ENCODE peak calls at places on chromosomes 2 and 18, in eight cellular contexts. One of them, this sample, is unnamed.

GRCh38 chr2:120546077-120546864 is 189.4 kb upstream of the GLI2 start:
- DNase-seq in HCT116: no peak
- DNase-seq in GM23338: no peak
- DNase-seq in H1: no peak
- DNase-seq in endodermal cell: peak; percentile 69
- DNase-seq in suprapubic skin: peak; percentile 90
- DNase-seq in stomach: no peak
- DNase-seq in breast epithelium: no peak
- DNase-seq in this sample: no peak

GRCh38 chr2:117523267-117523666 is 291.2 kb upstream of the DDX18 start:
- DNase-seq in stomach: peak; percentile 94
- DNase-seq in HCT116: no peak
- DNase-seq in breast epithelium: peak; percentile 44
- DNase-seq in GM23338: no peak
- DNase-seq in H1: no peak
- DNase-seq in suprapubic skin: no peak
- DNase-seq in endodermal cell: no peak
- DNase-seq in this sample: peak; percentile 89

GRCh38 chr2:190334479-190335224 is 8.7 kb upstream of the INPP1 start:
- DNase-seq in suprapubic skin: no peak
- DNase-seq in endodermal cell: no peak
- DNase-seq in HCT116: no peak
- DNase-seq in H1: no peak
- DNase-seq in GM23338: no peak
- DNase-seq in breast epithelium: no peak
- DNase-seq in stomach: no peak
- DNase-seq in this sample: no peak

GRCh38 chr2:421406-421805 is 133.5 kb upstream of the ALKAL2 start:
- DNase-seq in breast epithelium: no peak
- DNase-seq in GM23338: no peak
- DNase-seq in suprapubic skin: no peak
- DNase-seq in H1: no peak
- DNase-seq in endodermal cell: peak; percentile 8
- DNase-seq in HCT116: no peak
- DNase-seq in stomach: no peak
- DNase-seq in this sample: no peak

GRCh38 chr2:102690012-102690411 is 70.7 kb downstream of the SLC9A2 start:
- DNase-seq in suprapubic skin: no peak
- DNase-seq in stomach: no peak
- DNase-seq in HCT116: no peak
- DNase-seq in breast epithelium: no peak
- DNase-seq in endodermal cell: no peak
- DNase-seq in H1: no peak
- DNase-seq in GM23338: no peak
- DNase-seq in this sample: no peak

GRCh38 chr2:102057502-102058292 is 65.9 kb downstream of the IL1R2 start:
- DNase-seq in breast epithelium: peak; percentile 73
- DNase-seq in GM23338: no peak
- DNase-seq in suprapubic skin: peak; percentile 67
- DNase-seq in H1: no peak
- DNase-seq in HCT116: no peak
- DNase-seq in endodermal cell: no peak
- DNase-seq in stomach: peak; percentile 70
- DNase-seq in this sample: no peak

GRCh38 chr2:66982766-66983165 is 414.4 kb upstream of the ETAA1 start:
- DNase-seq in H1: no peak
- DNase-seq in suprapubic skin: no peak
- DNase-seq in endodermal cell: no peak
- DNase-seq in HCT116: no peak
- DNase-seq in breast epithelium: no peak
- DNase-seq in stomach: no peak
- DNase-seq in GM23338: no peak
- DNase-seq in this sample: no peak

GRCh38 chr2:110157153-110157793 is 41.7 kb upstream of the MALL start:
- DNase-seq in stomach: no peak
- DNase-seq in H1: no peak
- DNase-seq in GM23338: peak; percentile 55
- DNase-seq in HCT116: peak; percentile 66
- DNase-seq in suprapubic skin: no peak
- DNase-seq in endodermal cell: no peak
- DNase-seq in breast epithelium: no peak
- DNase-seq in this sample: peak; percentile 26

GRCh38 chr2:141709756-141710155 is 421.1 kb downstream of the LRP1B start:
- DNase-seq in HCT116: no peak
- DNase-seq in H1: no peak
- DNase-seq in stomach: no peak
- DNase-seq in endodermal cell: no peak
- DNase-seq in breast epithelium: no peak
- DNase-seq in GM23338: no peak
- DNase-seq in suprapubic skin: no peak
- DNase-seq in this sample: no peak

GRCh38 chr2:127146071-127146725 is 39.2 kb upstream of the BIN1 start:
- DNase-seq in H1: peak; percentile 41
- DNase-seq in suprapubic skin: no peak
- DNase-seq in endodermal cell: no peak
- DNase-seq in GM23338: no peak
- DNase-seq in HCT116: no peak
- DNase-seq in stomach: no peak
- DNase-seq in breast epithelium: no peak
- DNase-seq in this sample: no peak
- H3K4me1 ChIP-seq in H1: peaks cover 1% of the 10 kb centered on the region
- H3K4me1 ChIP-seq in suprapubic skin: peaks cover 27% of the 10 kb centered on the region
- H3K4me1 ChIP-seq in endodermal cell: no peaks in the 10 kb centered on the region
- H3K4me1 ChIP-seq in GM23338: no peaks in the 10 kb centered on the region
- H3K4me1 ChIP-seq in HCT116: no peaks in the 10 kb centered on the region
- H3K4me1 ChIP-seq in stomach: peaks cover 26% of the 10 kb centered on the region
- H3K4me1 ChIP-seq in breast epithelium: no peaks in the 10 kb centered on the region
- H3K4me1 ChIP-seq in this sample: no peaks in the 10 kb centered on the region

GRCh38 chr18:63888473-63889190 is 1.1 kb downstream of the SERPINB2 start:
- DNase-seq in HCT116: no peak
- DNase-seq in endodermal cell: no peak
- DNase-seq in breast epithelium: no peak
- DNase-seq in GM23338: no peak
- DNase-seq in stomach: no peak
- DNase-seq in suprapubic skin: peak; percentile 69
- DNase-seq in H1: no peak
- DNase-seq in this sample: no peak

GRCh38 chr18:63889641-63890040 is 2.1 kb downstream of the SERPINB2 start:
- DNase-seq in breast epithelium: no peak
- DNase-seq in stomach: no peak
- DNase-seq in suprapubic skin: no peak
- DNase-seq in GM23338: no peak
- DNase-seq in endodermal cell: no peak
- DNase-seq in H1: no peak
- DNase-seq in HCT116: no peak
- DNase-seq in this sample: no peak

GRCh38 chr18:63892544-63892943 is 5.0 kb downstream of the SERPINB2 start:
- DNase-seq in stomach: no peak
- DNase-seq in endodermal cell: no peak
- DNase-seq in breast epithelium: no peak
- DNase-seq in suprapubic skin: no peak
- DNase-seq in HCT116: no peak
- DNase-seq in H1: no peak
- DNase-seq in GM23338: no peak
- DNase-seq in this sample: no peak

GRCh38 chr18:63890226-63890949 is 2.9 kb downstream of the SERPINB2 start:
- DNase-seq in HCT116: no peak
- DNase-seq in breast epithelium: no peak
- DNase-seq in endodermal cell: no peak
- DNase-seq in suprapubic skin: no peak
- DNase-seq in stomach: no peak
- DNase-seq in H1: no peak
- DNase-seq in GM23338: no peak
- DNase-seq in this sample: no peak

GRCh38 chr18:63890950-63891304 is 3.4 kb downstream of the SERPINB2 start:
- DNase-seq in stomach: no peak
- DNase-seq in GM23338: no peak
- DNase-seq in HCT116: no peak
- DNase-seq in suprapubic skin: no peak
- DNase-seq in H1: no peak
- DNase-seq in endodermal cell: no peak
- DNase-seq in breast epithelium: no peak
- DNase-seq in this sample: no peak
- H3K27ac ChIP-seq in stomach: no peak overlapping the region
- H3K27ac ChIP-seq in GM23338: no peak overlapping the region
- H3K27ac ChIP-seq in HCT116: no peak overlapping the region
- H3K27ac ChIP-seq in suprapubic skin: no peak overlapping the region
- H3K27ac ChIP-seq in H1: no peak overlapping the region
- H3K27ac ChIP-seq in endodermal cell: no peak overlapping the region
- H3K27ac ChIP-seq in breast epithelium: no peak overlapping the region
- H3K27ac ChIP-seq in this sample: no peak overlapping the region

GRCh38 chr2:166180951-166181812 is 53.4 kb upstream of the SCN1A start:
- DNase-seq in suprapubic skin: no peak
- DNase-seq in breast epithelium: peak; percentile 51
- DNase-seq in GM23338: peak; percentile 82
- DNase-seq in stomach: peak; percentile 54
- DNase-seq in H1: peak; percentile 81
- DNase-seq in HCT116: peak; percentile 13
- DNase-seq in endodermal cell: peak; percentile 88
- DNase-seq in this sample: peak; percentile 48

GRCh38 chr2:166184789-166185188 is 57.0 kb upstream of the SCN1A start:
- DNase-seq in H1: no peak
- DNase-seq in breast epithelium: no peak
- DNase-seq in suprapubic skin: no peak
- DNase-seq in endodermal cell: no peak
- DNase-seq in stomach: no peak
- DNase-seq in HCT116: no peak
- DNase-seq in GM23338: peak; percentile 56
- DNase-seq in this sample: no peak

GRCh38 chr2:166179201-166179600 is 51.4 kb upstream of the SCN1A start:
- DNase-seq in stomach: no peak
- DNase-seq in suprapubic skin: no peak
- DNase-seq in GM23338: no peak
- DNase-seq in endodermal cell: no peak
- DNase-seq in breast epithelium: no peak
- DNase-seq in H1: no peak
- DNase-seq in HCT116: no peak
- DNase-seq in this sample: no peak

GRCh38 chr2:166181813-166182154 is 54.0 kb upstream of the SCN1A start:
- DNase-seq in endodermal cell: no peak
- DNase-seq in breast epithelium: no peak
- DNase-seq in H1: no peak
- DNase-seq in stomach: no peak
- DNase-seq in HCT116: no peak
- DNase-seq in suprapubic skin: no peak
- DNase-seq in GM23338: no peak
- DNase-seq in this sample: no peak
- TF ChIP-seq CTCF in endodermal cell: no peak
- TF ChIP-seq CTCF in breast epithelium: no peak
- TF ChIP-seq CTCF in H1: no peak
- TF ChIP-seq CTCF in stomach: no peak
- TF ChIP-seq CTCF in HCT116: no peak
- TF ChIP-seq CTCF in suprapubic skin: no peak
- TF ChIP-seq CTCF in GM23338: no peak
- TF ChIP-seq CTCF in this sample: no peak

GRCh38 chr2:37560863-37561614 is 110.4 kb downstream of the CDC42EP3 start:
- DNase-seq in breast epithelium: no peak
- DNase-seq in HCT116: no peak
- DNase-seq in stomach: no peak
- DNase-seq in endodermal cell: no peak
- DNase-seq in H1: no peak
- DNase-seq in suprapubic skin: no peak
- DNase-seq in GM23338: no peak
- DNase-seq in this sample: no peak
- H3K4me1 ChIP-seq in breast epithelium: no peaks in the 10 kb centered on the region
- H3K4me1 ChIP-seq in HCT116: peaks cover 21% of the 10 kb centered on the region
- H3K4me1 ChIP-seq in stomach: peaks cover 25% of the 10 kb centered on the region
- H3K4me1 ChIP-seq in endodermal cell: no peaks in the 10 kb centered on the region
- H3K4me1 ChIP-seq in H1: no peaks in the 10 kb centered on the region
- H3K4me1 ChIP-seq in suprapubic skin: peaks cover 7% of the 10 kb centered on the region
- H3K4me1 ChIP-seq in GM23338: no peaks in the 10 kb centered on the region
- H3K4me1 ChIP-seq in this sample: no peaks in the 10 kb centered on the region

GRCh38 chr2:163469561-163469962 is 266.2 kb downstream of the FIGN start:
- DNase-seq in GM23338: peak; percentile 47
- DNase-seq in H1: no peak
- DNase-seq in stomach: no peak
- DNase-seq in HCT116: no peak
- DNase-seq in suprapubic skin: no peak
- DNase-seq in endodermal cell: no peak
- DNase-seq in breast epithelium: no peak
- DNase-seq in this sample: no peak
- H3K27ac ChIP-seq in GM23338: no peak overlapping the region
- H3K27ac ChIP-seq in H1: no peak overlapping the region
- H3K27ac ChIP-seq in stomach: no peak overlapping the region
- H3K27ac ChIP-seq in HCT116: no peak overlapping the region
- H3K27ac ChIP-seq in suprapubic skin: no peak overlapping the region
- H3K27ac ChIP-seq in endodermal cell: no peak overlapping the region
- H3K27ac ChIP-seq in breast epithelium: no peak overlapping the region
- H3K27ac ChIP-seq in this sample: no peak overlapping the region

DNA sequence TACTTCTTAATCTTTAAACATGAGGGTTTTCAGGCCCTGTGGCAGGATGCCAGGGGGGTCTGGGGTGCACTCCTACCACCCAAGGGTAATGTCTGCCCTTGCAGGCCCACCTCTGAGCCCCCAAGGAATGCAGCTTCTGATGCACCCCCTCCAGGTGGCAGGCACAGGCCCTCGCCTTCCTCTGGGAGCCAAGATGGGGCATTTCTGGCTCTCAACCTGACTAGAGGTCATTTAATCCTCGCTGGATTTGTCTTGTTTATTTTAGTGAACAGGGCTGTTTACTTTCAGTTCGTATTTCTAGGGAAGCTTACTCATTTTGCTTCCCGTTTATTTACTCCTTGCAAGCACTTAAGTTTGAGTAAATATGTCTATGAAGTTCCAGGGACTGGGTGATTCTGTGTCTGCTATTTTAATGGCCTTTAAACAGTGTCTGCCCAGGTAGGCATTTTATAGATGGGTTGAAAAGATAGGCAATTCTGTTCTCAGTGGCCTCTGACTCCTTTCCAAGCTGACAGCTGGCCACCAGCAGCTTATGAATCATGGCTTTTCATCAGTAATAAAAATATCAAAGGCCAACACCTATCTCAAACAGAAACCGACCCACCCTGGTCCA is 11.1 kb upstream of the DNPEP start:
- DNase-seq in endodermal cell: no peak
- DNase-seq in suprapubic skin: no peak
- DNase-seq in H1: no peak
- DNase-seq in breast epithelium: no peak
- DNase-seq in GM23338: no peak
- DNase-seq in stomach: no peak
- DNase-seq in HCT116: no peak
- DNase-seq in this sample: no peak
- TF ChIP-seq CTCF in endodermal cell: no peak
- TF ChIP-seq CTCF in suprapubic skin: no peak
- TF ChIP-seq CTCF in H1: no peak
- TF ChIP-seq CTCF in breast epithelium: no peak
- TF ChIP-seq CTCF in GM23338: no peak
- TF ChIP-seq CTCF in stomach: no peak
- TF ChIP-seq CTCF in HCT116: no peak
- TF ChIP-seq CTCF in this sample: no peak